ENCODE peak calls at places on chromosomes 12 and 14, in eight cellular contexts. L, P, A, T, Y, J, V and I are unnamed samples. For H3K4me1, the result is how much of the 10 kb centered on the place peaks cover.

GRCh38 chr14:101113108-101113612 is 209.6 kb upstream of the RTL1 start:
- DNase-seq in L (no peak), P (no peak), A (no peak), T (peak), Y (no peak), J (no peak), V (no peak), I (no peak)

GRCh38 chr14:50740858-50741257 is 72.8 kb upstream of the SAV1 start:
- DNase-seq in L (no peak), P (no peak), A (no peak), T (no peak), Y (no peak), J (no peak), V (no peak), I (no peak)

GRCh38 chr12:50440288-50440687 is 39.6 kb downstream of the LARP4 start:
- DNase-seq in L (no peak), P (no peak), A (no peak), T (no peak), Y (no peak), J (no peak), V (no peak), I (no peak)

GRCh38 chr12:87816186-87816585 is 213.0 kb downstream of the C12orf50 start:
- DNase-seq in L (no peak), P (no peak), A (no peak), T (no peak), Y (no peak), J (no peak), V (no peak), I (no peak)

GRCh38 chr14:75133597-75133996 is 6.7 kb upstream of the NEK9 start:
- DNase-seq in L (no peak), P (no peak), A (no peak), T (no peak), Y (no peak), J (no peak), V (no peak), I (no peak)

GRCh38 chr12:52921488-52922165 is 16.8 kb upstream of the KRT8 start:
- DNase-seq in L (no peak), P (no peak), A (no peak), T (no peak), Y (no peak), J (no peak), V (no peak), I (no peak)

GRCh38 chr12:108553799-108554198 is 7.2 kb downstream of the SART3 start:
- DNase-seq in L (no peak), P (no peak), A (no peak), T (no peak), Y (no peak), J (no peak), V (no peak), I (no peak)

GRCh38 chr12:45827974-45828373 is 98.5 kb downstream of the ARID2 start:
- DNase-seq in L (no peak), P (no peak), A (no peak), T (no peak), Y (no peak), J (no peak), V (no peak), I (no peak)

GRCh38 chr14:29442720-29443119 is 484.9 kb downstream of the PRKD1 start:
- DNase-seq in L (no peak), P (no peak), A (no peak), T (no peak), Y (no peak), J (no peak), V (no peak), I (no peak)

GRCh38 chr12:120264511-120265202 is 873 bp downstream of the PXN start:
- DNase-seq in L (peak), P (no peak), A (no peak), T (no peak), Y (no peak), J (no peak), V (no peak), I (no peak)

GRCh38 chr14:77641207-77641533 is 24.7 kb upstream of the SPTLC2 start:
- DNase-seq in L (no peak), P (no peak), A (no peak), T (no peak), Y (no peak), J (no peak), V (no peak), I (no peak)

GRCh38 chr12:58026421-58026820 is 85.1 kb downstream of the ATP23 start:
- DNase-seq in L (no peak), P (no peak), A (no peak), T (no peak), Y (no peak), J (no peak), V (no peak), I (no peak)

GRCh38 chr14:92316937-92317336 is 6.0 kb upstream of the SLC24A4 start:
- DNase-seq in L (peak), P (peak), A (no peak), T (no peak), Y (no peak), J (no peak), V (no peak), I (no peak)

GRCh38 chr12:116136340-116136739 is 141.2 kb downstream of the MED13L start:
- DNase-seq in L (no peak), P (no peak), A (no peak), T (no peak), Y (no peak), J (no peak), V (no peak), I (no peak)

GRCh38 chr12:12776261-12776660 is 9.2 kb upstream of the APOLD1 start:
- DNase-seq in L (peak), P (no peak), A (no peak), T (no peak), Y (no peak), J (no peak), V (no peak), I (no peak)

GRCh38 chr14:99649219-99649618 is 4.3 kb downstream of the HHIPL1 start:
- DNase-seq in L (no peak), P (no peak), A (no peak), T (no peak), Y (no peak), J (no peak), V (no peak), I (no peak)

GRCh38 chr14:36068777-36069534 is 107.6 kb downstream of the PTCSC3 start:
- DNase-seq in L (peak), P (no peak), A (no peak), T (no peak), Y (no peak), J (no peak), V (no peak), I (no peak)

GRCh38 chr12:105698047-105698446 is 367.6 kb downstream of the C12orf75 start:
- DNase-seq in L (no peak), P (no peak), A (no peak), T (no peak), Y (no peak), J (no peak), V (no peak), I (peak)

GRCh38 chr12:15631007-15631715 is 158.0 kb downstream of the EPS8 start:
- DNase-seq in L (no peak), P (no peak), A (no peak), T (no peak), Y (no peak), J (no peak), V (no peak), I (no peak)

GRCh38 chr14:91327201-91327600 is 82.7 kb upstream of the GPR68 start:
- DNase-seq in L (no peak), P (no peak), A (no peak), T (no peak), Y (no peak), J (no peak), V (no peak), I (no peak)

GRCh38 chr12:49825971-49826421 is 2.2 kb downstream of the NCKAP5L start:
- DNase-seq in L (no peak), P (no peak), A (no peak), T (no peak), Y (no peak), J (no peak), V (no peak), I (no peak)

GRCh38 chr12:76318773-76319594 is 29.2 kb downstream of the BBS10 start:
- DNase-seq in L (no peak), P (no peak), A (no peak), T (no peak), Y (no peak), J (no peak), V (no peak), I (no peak)

GRCh38 chr12:115880238-115880637 is 397.3 kb downstream of the MED13L start:
- DNase-seq in L (no peak), P (no peak), A (no peak), T (no peak), Y (no peak), J (no peak), V (no peak), I (no peak)

GRCh38 chr12:113259499-113259953 is 38.3 kb downstream of the TPCN1 start:
- DNase-seq in L (no peak), P (no peak), A (no peak), T (peak), Y (no peak), J (peak), V (peak), I (no peak)

GRCh38 chr14:67056684-67057083 is 132.6 kb upstream of the GARIN2 start:
- DNase-seq in L (no peak), P (no peak), A (no peak), T (no peak), Y (no peak), J (no peak), V (no peak), I (no peak)

GRCh38 chr12:48000878-48001321 is 3.4 kb downstream of the COL2A1 start:
- DNase-seq in L (peak), P (peak), A (peak), T (no peak), Y (no peak), J (no peak), V (no peak), I (peak)
- H3K4me3 ChIP-seq in L (peak), P (peak), A (peak), T (peak), Y (no peak), J (peak), V (peak), I (peak)

GRCh38 chr14:94392510-94392935 is 4.1 kb upstream of the SERPINA1 start:
- DNase-seq in L (no peak), P (no peak), A (no peak), T (peak), Y (no peak), J (no peak), V (peak), I (no peak)

GRCh38 chr14:94394594-94395305 is 6.3 kb upstream of the SERPINA1 start:
- DNase-seq in L (no peak), P (no peak), A (no peak), T (peak), Y (no peak), J (peak), V (no peak), I (no peak)

GRCh38 chr14:94395306-94395899 is 7.0 kb upstream of the SERPINA1 start:
- DNase-seq in L (no peak), P (no peak), A (no peak), T (no peak), Y (no peak), J (no peak), V (no peak), I (no peak)

GRCh38 chr14:94393474-94393873 is 5.1 kb upstream of the SERPINA1 start:
- DNase-seq in L (no peak), P (no peak), A (no peak), T (no peak), Y (no peak), J (no peak), V (no peak), I (no peak)

GRCh38 chr14:94394025-94394493 is 5.7 kb upstream of the SERPINA1 start:
- DNase-seq in L (no peak), P (no peak), A (no peak), T (no peak), Y (no peak), J (no peak), V (no peak), I (no peak)
- H3K4me1 ChIP-seq in L (under half), P (under half), A (under half), T (under half), Y (under half), J (under half), V (under half), I (under half)

GRCh38 chr12:54082402-54082892 is 28.8 kb downstream of the HOXC4 start:
- DNase-seq in L (no peak), P (no peak), A (no peak), T (no peak), Y (peak), J (no peak), V (peak), I (peak)
- H3K4me3 ChIP-seq in L (no peak), P (no peak), A (no peak), T (peak), Y (peak), J (peak), V (peak), I (no peak)

DNA sequence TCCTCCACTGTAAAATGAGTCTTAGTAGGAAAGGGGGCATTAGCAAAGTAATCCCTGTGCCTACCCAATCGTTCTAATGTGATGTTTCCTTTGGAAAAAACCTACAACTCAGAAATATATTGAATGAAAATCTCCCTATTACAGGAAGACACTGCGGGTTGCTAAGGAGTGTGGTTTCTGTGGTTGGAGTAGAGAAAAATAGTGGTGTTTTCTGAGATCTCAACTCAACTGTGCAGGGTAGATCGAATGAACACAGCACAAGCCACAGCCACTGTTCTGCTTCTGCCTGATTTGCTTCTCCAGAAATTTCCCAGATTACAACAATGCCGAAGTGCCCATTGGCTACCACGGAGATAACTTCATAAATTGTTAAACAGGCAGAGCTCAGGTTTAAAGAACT is 480.4 kb downstream of the DIO2 start:
- DNase-seq in L (no peak), P (no peak), A (no peak), T (no peak), Y (no peak), J (no peak), V (no peak), I (no peak)
- H3K4me1 ChIP-seq in L (under half), P (under half), A (under half), T (under half), Y (under half), J (under half), V (under half), I (under half)